ENCODE peak calls at places on chromosome 19, in seven cellular contexts. C is esophagus squamous epithelium, I is psoas muscle, K is fibroblast of pulmonary artery, B is cardiac fibroblast, A is heart right ventricle, W is HEK293T. D is an unnamed sample.

GRCh38 chr19:44212865-44213346 is 574 bp downstream of the ZNF227 start:
- DNase-seq in K (peak), W (peak), C (no peak), B (peak), I (no peak), A (peak), D (peak)

GRCh38 chr19:28522545-28522922 is 690.4 kb downstream of the UQCRFS1 start:
- DNase-seq in B (no peak), K (no peak), C (no peak), A (no peak), W (no peak), I (no peak), D (no peak)

GRCh38 chr19:42121666-42122069 is 10.6 kb downstream of the POU2F2 start:
- DNase-seq in I (peak), A (peak), W (no peak), K (peak), C (no peak), B (peak), D (peak)

GRCh38 chr19:49119411-49120324 is at the start of gene PPFIA3:
- DNase-seq in K (peak), B (peak), A (peak), I (peak), C (no peak), W (peak), D (no peak)

GRCh38 chr19:54023191-54023590 is 31.8 kb downstream of the CACNG6 start:
- DNase-seq in I (no peak), W (no peak), A (no peak), K (no peak), C (no peak), B (no peak), D (no peak)

GRCh38 chr19:18999896-19000620 is 33.3 kb downstream of the SUGP2 start:
- DNase-seq in C (no peak), A (no peak), K (peak), I (no peak), B (peak), W (no peak), D (no peak)

GRCh38 chr19:9914001-9914314 is 22.4 kb downstream of the OLFM2 start:
- DNase-seq in C (no peak), W (no peak), A (no peak), K (no peak), I (no peak), B (no peak), D (no peak)

GRCh38 chr19:34838248-34838647 is 65.2 kb upstream of the ZNF599 start:
- DNase-seq in C (no peak), A (no peak), K (peak), B (peak), I (no peak), W (no peak), D (no peak)